ENCODE peak calls at places on chromosomes 1 and 21, in four cellular contexts. I is GM12878, W is HepG2, D is K562. Y is an unnamed sample.

GRCh38 chr1:65119951-65120350 is 28.1 kb upstream of the AK4 start:
- DNase-seq in I (no peak), W (no peak), D (no peak), Y (no peak)

GRCh38 chr1:25477448-25478034 is 46.8 kb downstream of the MACO1 start:
- DNase-seq in I (no peak), W (no peak), D (peak), Y (no peak)

GRCh38 chr21:37045139-37045538 is 27.7 kb downstream of the PIGP start:
- DNase-seq in I (no peak), W (no peak), D (no peak), Y (no peak)

GRCh38 chr21:45596704-45597318 is 46.7 kb upstream of the PCBP3 start:
- DNase-seq in I (no peak), W (peak), D (peak), Y (peak)

GRCh38 chr1:161159087-161159914 is at the start of gene USP21:
- DNase-seq in I (peak), W (peak), D (peak), Y (peak)

GRCh38 chr1:22592919-22593790 is 29.9 kb downstream of the EPHA8 start:
- DNase-seq in I (no peak), W (no peak), D (no peak), Y (no peak)

GRCh38 chr1:226487921-226488320 is 60.6 kb upstream of the STUM start:
- DNase-seq in I (no peak), W (no peak), D (no peak), Y (no peak)

GRCh38 chr1:199909137-199909536 is 118.4 kb upstream of the NR5A2 start:
- DNase-seq in I (no peak), W (no peak), D (no peak), Y (no peak)

GRCh38 chr1:1202831-1203560 is 3.4 kb downstream of the TNFRSF18 start:
- DNase-seq in I (no peak), W (no peak), D (peak), Y (no peak)

GRCh38 chr1:212433577-212434462 is 1.1 kb downstream of the NENF start:
- DNase-seq in I (no peak), W (no peak), D (no peak), Y (no peak)

GRCh38 chr1:23403038-23403336 is 21.6 kb downstream of the TCEA3 start:
- DNase-seq in I (no peak), W (no peak), D (peak), Y (peak)

GRCh38 chr21:14527690-14528652 is 18.1 kb downstream of the SAMSN1 start:
- DNase-seq in I (no peak), W (no peak), D (no peak), Y (no peak)

GRCh38 chr21:23543334-23543733 is 2063.9 kb downstream of the MRPL39 start:
- DNase-seq in I (no peak), W (no peak), D (no peak), Y (no peak)

GRCh38 chr1:113692824-113693431 is 66.4 kb downstream of the PHTF1 start:
- DNase-seq in I (no peak), W (no peak), D (no peak), Y (no peak)

GRCh38 chr1:231523816-231524215 is 4.7 kb upstream of the TSNAX start:
- DNase-seq in I (no peak), W (no peak), D (no peak), Y (no peak)

GRCh38 chr1:70874826-70875225 is 172.8 kb downstream of the PTGER3 start:
- DNase-seq in I (no peak), W (no peak), D (no peak), Y (no peak)

GRCh38 chr1:108016451-108016920 is 51.5 kb upstream of the VAV3 start:
- DNase-seq in I (no peak), W (no peak), D (peak), Y (no peak)

GRCh38 chr1:116483481-116484309 is 87.1 kb downstream of the CD58 start:
- DNase-seq in I (no peak), W (no peak), D (no peak), Y (no peak)

GRCh38 chr1:37476460-37477197 is 2.2 kb downstream of the ZC3H12A start:
- DNase-seq in I (no peak), W (peak), D (no peak), Y (peak)

GRCh38 chr1:229230136-229230892 is 40.6 kb upstream of the RAB4A start:
- DNase-seq in I (no peak), W (peak), D (no peak), Y (no peak)

GRCh38 chr1:69982992-69983391 is 222.4 kb downstream of the LRRC40 start:
- DNase-seq in I (no peak), W (no peak), D (no peak), Y (no peak)

GRCh38 chr1:46675549-46676314 is 4.1 kb downstream of the TEX38 start:
- DNase-seq in I (no peak), W (no peak), D (no peak), Y (no peak)

GRCh38 chr1:1305300-1306069 is 2.2 kb downstream of the ACAP3 start:
- DNase-seq in I (no peak), W (peak), D (peak), Y (peak)

GRCh38 chr1:31382379-31382989 is 9.6 kb upstream of the FABP3 start:
- DNase-seq in I (no peak), W (no peak), D (no peak), Y (no peak)

GRCh38 chr1:17162941-17163340 is 42.0 kb upstream of the PADI1 start:
- DNase-seq in I (no peak), W (no peak), D (no peak), Y (no peak)

GRCh38 chr1:170696591-170697337 is 32.8 kb downstream of the PRRX1 start:
- DNase-seq in I (no peak), W (no peak), D (no peak), Y (no peak)

GRCh38 chr1:44677201-44677520 is 2.6 kb downstream of the ARMH1 start:
- DNase-seq in I (no peak), W (peak), D (peak), Y (peak)

GRCh38 chr1:203146042-203146369 is 18.5 kb downstream of the ADORA1 start:
- DNase-seq in I (no peak), W (no peak), D (no peak), Y (no peak)

GRCh38 chr21:28705616-28706015 is 287.1 kb downstream of the LTN1 start:
- DNase-seq in I (no peak), W (no peak), D (no peak), Y (no peak)

GRCh38 chr1:36446780-36447179 is 3.5 kb downstream of the OSCP1 start:
- DNase-seq in I (no peak), W (no peak), D (no peak), Y (no peak)

GRCh38 chr1:173920868-173921267 is 3.7 kb upstream of the SERPINC1 start:
- DNase-seq in I (no peak), W (no peak), D (no peak), Y (no peak)

GRCh38 chr1:218401896-218402770 is 57.0 kb downstream of the TGFB2 start:
- DNase-seq in I (no peak), W (peak), D (no peak), Y (no peak)

GRCh38 chr1:68448365-68448764 is 1.4 kb downstream of the RPE65 start:
- DNase-seq in I (no peak), W (no peak), D (no peak), Y (peak)

GRCh38 chr1:196535727-196536126 is 72.5 kb downstream of the KCNT2 start:
- DNase-seq in I (no peak), W (no peak), D (no peak), Y (no peak)
- TF ChIP-seq POLR2AphosphoS2 in I (no peak), W (no peak), D (no peak), Y (no peak)

GRCh38 chr1:57874426-57874825 is 450.6 kb upstream of the DAB1 start:
- DNase-seq in I (no peak), W (no peak), D (no peak), Y (no peak)
- TF ChIP-seq EP300 in I (no peak), W (no peak), D (no peak), Y (no peak)

DNA sequence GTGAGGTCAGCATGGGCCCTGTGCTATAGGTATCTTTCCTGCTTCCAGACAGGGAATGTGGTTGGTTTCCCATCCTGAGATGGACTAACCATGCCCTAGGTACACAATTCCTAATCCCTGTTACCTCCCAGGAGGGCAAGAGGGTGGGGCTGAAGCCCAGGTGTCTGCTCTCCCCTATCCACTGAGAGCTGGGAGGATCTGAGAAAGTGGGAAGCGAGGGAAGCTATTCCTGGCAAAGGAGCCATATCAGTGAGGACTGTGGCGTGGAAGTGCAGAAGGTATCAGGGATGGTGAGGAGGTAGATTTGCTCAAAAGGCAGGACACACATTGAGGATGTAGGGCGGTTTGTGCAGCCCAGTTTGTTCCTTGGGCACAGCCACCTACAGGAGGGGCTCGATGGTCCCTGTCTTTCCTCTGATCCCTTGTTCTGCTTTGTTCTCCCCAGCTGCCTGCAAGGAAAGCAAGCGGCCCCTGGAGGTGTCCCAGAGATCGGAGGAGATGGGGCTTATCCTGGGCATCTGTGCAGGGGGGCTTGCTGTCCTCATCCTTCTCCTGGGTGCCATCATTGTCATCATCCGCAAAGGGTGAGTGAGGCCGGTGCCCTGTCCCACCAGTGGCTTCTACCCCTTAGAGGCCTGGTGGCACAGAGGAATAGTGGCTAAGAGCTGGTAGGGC is 48.1 kb downstream of the PTPRU start:
- DNase-seq in I (no peak), W (no peak), D (no peak), Y (no peak)
- H3K4me2 ChIP-seq in I (no peak), W (no peak), D (no peak), Y (no peak)

GRCh38 chr21:34061983-34062382 is 11.4 kb upstream of the MRPS6 start:
- DNase-seq in I (no peak), W (no peak), D (peak), Y (no peak)
- TF ChIP-seq POLR2AphosphoS2 in I (no peak), W (no peak), D (no peak), Y (no peak)

Y was measured in A549.